ENCODE peak calls at places on chromosomes 13 and 19, in seven cellular contexts. One of them, this sample, is unnamed.
A peak's percentile ranks its signal among the peaks of the same experiment; 100 is the strongest.

GRCh38 chr13:97434417-97435296 is 688 bp downstream of the RAP2A start:
- DNase-seq in NCI-H1417 treated with DMSO at 0.1 percent for 48 hours: no peak
- DNase-seq in heart right ventricle: peak; percentile 26
- DNase-seq in lower lobe of right lung: peak; percentile 64
- DNase-seq in Caco-2: peak; percentile 57
- DNase-seq in EL: peak; percentile 38
- DNase-seq in fibroblast of mammary gland: peak; percentile 24
- DNase-seq in this sample: peak; percentile 25

GRCh38 chr19:11887618-11888531 is at the start of gene ZNF69:
- DNase-seq in Caco-2: peak; percentile 89
- DNase-seq in heart right ventricle: peak; percentile 91
- DNase-seq in NCI-H1417 treated with DMSO at 0.1 percent for 48 hours: no peak
- DNase-seq in fibroblast of mammary gland: peak; percentile 37
- DNase-seq in lower lobe of right lung: peak; percentile 92
- DNase-seq in EL: peak; percentile 87
- DNase-seq in this sample: no peak

GRCh38 chr19:801030-801860 is 4.0 kb downstream of the PTBP1 start:
- DNase-seq in NCI-H1417 treated with DMSO at 0.1 percent for 48 hours: no peak
- DNase-seq in lower lobe of right lung: peak; percentile 88
- DNase-seq in Caco-2: no peak
- DNase-seq in heart right ventricle: peak; percentile 84
- DNase-seq in EL: peak; percentile 45
- DNase-seq in fibroblast of mammary gland: peak; percentile 55
- DNase-seq in this sample: no peak

GRCh38 chr13:100230813-100231575 is 142.1 kb downstream of the PCCA start:
- DNase-seq in NCI-H1417 treated with DMSO at 0.1 percent for 48 hours: no peak
- DNase-seq in fibroblast of mammary gland: no peak
- DNase-seq in EL: no peak
- DNase-seq in Caco-2: no peak
- DNase-seq in lower lobe of right lung: no peak
- DNase-seq in heart right ventricle: no peak
- DNase-seq in this sample: no peak

GRCh38 chr13:66859934-66860867 is 369.9 kb downstream of the PCDH9 start:
- DNase-seq in Caco-2: no peak
- DNase-seq in fibroblast of mammary gland: no peak
- DNase-seq in NCI-H1417 treated with DMSO at 0.1 percent for 48 hours: no peak
- DNase-seq in lower lobe of right lung: no peak
- DNase-seq in heart right ventricle: no peak
- DNase-seq in EL: no peak
- DNase-seq in this sample: no peak

GRCh38 chr19:36331353-36332228 is 47.4 kb downstream of the ZFP14 start:
- DNase-seq in fibroblast of mammary gland: peak; percentile 95
- DNase-seq in lower lobe of right lung: peak; percentile 70
- DNase-seq in NCI-H1417 treated with DMSO at 0.1 percent for 48 hours: peak; percentile 90
- DNase-seq in EL: peak; percentile 92
- DNase-seq in heart right ventricle: peak; percentile 93
- DNase-seq in Caco-2: peak; percentile 43
- DNase-seq in this sample: no peak

GRCh38 chr13:41268764-41269163 is 5.4 kb upstream of the MTRF1 start:
- DNase-seq in fibroblast of mammary gland: peak; percentile 52
- DNase-seq in Caco-2: no peak
- DNase-seq in heart right ventricle: no peak
- DNase-seq in lower lobe of right lung: no peak
- DNase-seq in NCI-H1417 treated with DMSO at 0.1 percent for 48 hours: no peak
- DNase-seq in EL: peak; percentile 38
- DNase-seq in this sample: peak; percentile 36

GRCh38 chr19:23391239-23391638 is 4.0 kb downstream of the ZNF91 start:
- DNase-seq in EL: no peak
- DNase-seq in fibroblast of mammary gland: no peak
- DNase-seq in NCI-H1417 treated with DMSO at 0.1 percent for 48 hours: no peak
- DNase-seq in heart right ventricle: no peak
- DNase-seq in lower lobe of right lung: no peak
- DNase-seq in Caco-2: no peak
- DNase-seq in this sample: no peak

GRCh38 chr13:46698910-46699460 is 98.0 kb downstream of the ESD start:
- DNase-seq in EL: no peak
- DNase-seq in NCI-H1417 treated with DMSO at 0.1 percent for 48 hours: no peak
- DNase-seq in Caco-2: no peak
- DNase-seq in lower lobe of right lung: no peak
- DNase-seq in heart right ventricle: no peak
- DNase-seq in fibroblast of mammary gland: peak; percentile 17
- DNase-seq in this sample: no peak

GRCh38 chr19:17737690-17738153 is 13.6 kb upstream of the FCHO1 start:
- DNase-seq in heart right ventricle: no peak
- DNase-seq in NCI-H1417 treated with DMSO at 0.1 percent for 48 hours: no peak
- DNase-seq in fibroblast of mammary gland: no peak
- DNase-seq in Caco-2: no peak
- DNase-seq in EL: no peak
- DNase-seq in lower lobe of right lung: no peak
- DNase-seq in this sample: no peak

This sample was measured in ACHN.